ENCODE peak calls at places on chromosomes 12 and 14, in ten cellular contexts. D is mesendoderm; B is cardiac muscle cell; E is naive thymus-derived CD4-positive, alpha-beta T cell; V is fibroblast of lung; P is aorta; H is heart left ventricle; Q is ovary; C is keratinocyte; S is transverse colon. X is an unnamed sample.

GRCh38 chr14:58901826-58902225 is 264.1 kb downstream of the DACT1 start:
- DNase-seq in D (no peak), B (peak; percentile 14), E (no peak), V (no peak), P (no peak), H (no peak), Q (no peak), C (no peak), S (no peak), X (no peak)

GRCh38 chr12:32264995-32265394 is 134.4 kb upstream of the FGD4 start:
- DNase-seq in D (no peak), B (peak; percentile 17), E (no peak), V (no peak), P (no peak), H (no peak), Q (no peak), C (no peak), S (no peak), X (no peak)

GRCh38 chr12:45726594-45727300 is 2.8 kb upstream of the ARID2 start:
- DNase-seq in D (peak; percentile 51), B (peak; percentile 53), E (peak; percentile 23), V (peak; percentile 46), P (peak; percentile 89), H (peak; percentile 53), Q (peak; percentile 68), C (no peak), S (peak; percentile 62), X (peak; percentile 77)

GRCh38 chr14:90429236-90429635 is 32.4 kb downstream of the CALM1 start:
- DNase-seq in D (no peak), B (no peak), E (no peak), V (no peak), P (no peak), H (no peak), Q (no peak), C (no peak), S (no peak), X (no peak)

GRCh38 chr12:32240210-32240609 is 133.6 kb downstream of the BICD1 start:
- DNase-seq in D (no peak), B (no peak), E (no peak), V (peak; percentile 20), P (no peak), H (no peak), Q (no peak), C (no peak), S (no peak), X (no peak)

GRCh38 chr14:104602315-104602932 is 2.1 kb downstream of the TMEM179 start:
- DNase-seq in D (no peak), B (no peak), E (no peak), V (no peak), P (no peak), H (no peak), Q (no peak), C (no peak), S (no peak), X (no peak)

GRCh38 chr12:93853698-93854478 is 176.7 kb downstream of the CRADD start:
- DNase-seq in D (no peak), B (peak; percentile 25), E (no peak), V (no peak), P (no peak), H (no peak), Q (no peak), C (no peak), S (no peak), X (no peak)

GRCh38 chr12:65084579-65084978 is 36.5 kb downstream of the WIF1 start:
- DNase-seq in D (no peak), B (no peak), E (no peak), V (peak; percentile 33), P (no peak), H (no peak), Q (no peak), C (no peak), S (no peak), X (no peak)

GRCh38 chr14:98941481-98941880 is 330.5 kb downstream of the BCL11B start:
- DNase-seq in D (no peak), B (no peak), E (no peak), V (no peak), P (no peak), H (no peak), Q (no peak), C (no peak), S (no peak), X (no peak)

GRCh38 chr14:98937021-98937420 is 335.0 kb downstream of the BCL11B start:
- DNase-seq in D (no peak), B (no peak), E (no peak), V (no peak), P (no peak), H (no peak), Q (no peak), C (no peak), S (no peak), X (no peak)

GRCh38 chr14:98943907-98944306 is 328.1 kb downstream of the BCL11B start:
- DNase-seq in D (no peak), B (no peak), E (no peak), V (no peak), P (no peak), H (no peak), Q (no peak), C (no peak), S (no peak), X (no peak)

GRCh38 chr14:98937712-98938505 is 334.1 kb downstream of the BCL11B start:
- DNase-seq in D (no peak), B (no peak), E (no peak), V (no peak), P (no peak), H (no peak), Q (no peak), C (no peak), S (no peak), X (no peak)

DNA sequence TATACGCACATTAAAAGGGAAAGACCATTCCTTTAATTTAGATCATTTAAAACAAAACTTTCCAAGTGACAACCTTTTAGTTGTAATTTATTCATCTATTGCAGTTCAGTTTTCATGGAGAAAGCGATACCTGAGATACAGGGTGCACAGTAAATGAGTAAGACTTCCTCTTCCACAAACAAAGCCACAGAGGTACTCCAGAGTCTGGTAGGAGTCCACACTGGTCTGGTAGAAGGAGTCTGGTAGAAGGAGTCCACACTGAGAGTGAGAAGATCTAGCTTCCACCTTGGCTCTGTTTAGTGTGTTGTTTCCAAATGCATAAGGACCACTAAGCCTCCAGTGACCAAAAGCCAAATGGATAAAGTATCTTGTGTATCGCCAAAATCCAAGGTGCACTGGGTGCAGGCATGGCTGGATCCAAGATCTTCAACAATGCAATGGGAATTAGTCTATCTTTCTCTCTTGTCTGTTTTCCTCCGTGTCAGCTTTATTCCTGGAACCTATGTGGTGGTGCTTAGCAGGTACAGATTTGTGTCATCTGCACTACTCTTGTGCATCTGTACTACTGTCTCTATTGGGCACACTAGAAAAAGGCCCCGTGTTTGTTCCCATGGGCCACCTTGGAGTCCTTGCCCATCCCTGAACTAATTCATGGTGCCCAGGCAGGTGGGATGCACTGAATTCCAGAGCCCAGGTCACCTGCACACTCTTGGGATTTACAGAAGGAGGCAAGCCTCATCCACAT is 331.1 kb downstream of the BCL11B start:
- DNase-seq in D (no peak), B (no peak), E (no peak), V (no peak), P (no peak), H (no peak), Q (no peak), C (no peak), S (no peak), X (no peak)
- H3K4me1 ChIP-seq in D (no peaks in the 10 kb centered on the region), B (no peaks in the 10 kb centered on the region), E (no peaks in the 10 kb centered on the region), V (no peaks in the 10 kb centered on the region), P (no peaks in the 10 kb centered on the region), H (no peaks in the 10 kb centered on the region), Q (no peaks in the 10 kb centered on the region), C (no peaks in the 10 kb centered on the region), S (no peaks in the 10 kb centered on the region), X (no peaks in the 10 kb centered on the region)

GRCh38 chr14:68638056-68638816 is 154.6 kb downstream of the ZFP36L1 start:
- DNase-seq in D (no peak), B (no peak), E (no peak), V (no peak), P (peak; percentile 40), H (no peak), Q (peak; percentile 20), C (no peak), S (no peak), X (no peak)

GRCh38 chr14:68640293-68640574 is 152.6 kb downstream of the ZFP36L1 start:
- DNase-seq in D (no peak), B (no peak), E (no peak), V (no peak), P (no peak), H (no peak), Q (no peak), C (no peak), S (no peak), X (no peak)

GRCh38 chr14:68639518-68640292 is 153.2 kb downstream of the ZFP36L1 start:
- DNase-seq in D (no peak), B (no peak), E (no peak), V (no peak), P (peak; percentile 62), H (no peak), Q (no peak), C (no peak), S (no peak), X (no peak)

GRCh38 chr14:68637106-68638021 is 155.5 kb downstream of the ZFP36L1 start:
- DNase-seq in D (no peak), B (peak; percentile 87), E (no peak), V (peak; percentile 68), P (peak; percentile 55), H (peak; percentile 73), Q (peak; percentile 13), C (no peak), S (no peak), X (no peak)

DNA sequence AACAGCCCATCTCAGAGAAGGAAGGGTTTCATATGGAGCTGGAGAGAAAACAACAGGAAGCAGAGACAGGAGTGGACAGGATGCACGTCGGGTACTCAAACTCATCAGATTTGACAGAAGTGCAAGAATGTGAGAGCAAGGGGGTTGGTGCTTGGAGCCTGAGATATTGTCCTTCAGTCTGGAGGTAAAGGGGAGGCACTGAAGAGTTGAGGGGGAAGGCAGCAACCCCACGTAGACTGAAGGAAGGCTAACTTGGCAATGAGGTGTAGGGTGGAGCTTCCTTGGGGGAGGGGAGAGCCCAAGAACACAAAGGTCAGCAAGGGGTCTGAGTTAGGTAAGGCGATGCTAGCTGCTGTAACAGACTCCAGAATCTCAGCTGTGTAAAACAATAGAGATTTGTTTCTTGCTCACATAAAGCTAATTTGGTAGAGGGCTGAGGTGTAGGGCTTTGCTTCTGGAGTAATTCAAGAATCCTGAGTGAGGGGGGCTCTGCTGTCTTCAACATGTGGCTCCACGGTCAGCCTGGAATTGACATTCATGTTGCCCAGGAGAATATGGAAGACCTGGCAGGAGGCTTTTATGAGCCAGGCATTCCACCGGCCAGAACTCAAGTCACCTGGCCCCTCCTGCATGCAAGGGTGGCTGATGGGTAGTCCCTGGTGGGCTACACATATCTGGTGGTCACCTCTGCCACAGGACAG is 153.9 kb downstream of the ZFP36L1 start:
- DNase-seq in D (no peak), B (peak; percentile 39), E (no peak), V (no peak), P (peak; percentile 30), H (no peak), Q (no peak), C (no peak), S (no peak), X (no peak)
- H3K4me1 ChIP-seq in D (peaks cover 13% of the 10 kb centered on the region), B (peaks cover 48% of the 10 kb centered on the region), E (no peaks in the 10 kb centered on the region), V (peaks cover 13% of the 10 kb centered on the region), P (no peaks in the 10 kb centered on the region), H (peaks cover 35% of the 10 kb centered on the region), Q (peaks cover 10% of the 10 kb centered on the region), C (peaks cover 10% of the 10 kb centered on the region), S (peaks cover 32% of the 10 kb centered on the region), X (no peaks in the 10 kb centered on the region)

DNA sequence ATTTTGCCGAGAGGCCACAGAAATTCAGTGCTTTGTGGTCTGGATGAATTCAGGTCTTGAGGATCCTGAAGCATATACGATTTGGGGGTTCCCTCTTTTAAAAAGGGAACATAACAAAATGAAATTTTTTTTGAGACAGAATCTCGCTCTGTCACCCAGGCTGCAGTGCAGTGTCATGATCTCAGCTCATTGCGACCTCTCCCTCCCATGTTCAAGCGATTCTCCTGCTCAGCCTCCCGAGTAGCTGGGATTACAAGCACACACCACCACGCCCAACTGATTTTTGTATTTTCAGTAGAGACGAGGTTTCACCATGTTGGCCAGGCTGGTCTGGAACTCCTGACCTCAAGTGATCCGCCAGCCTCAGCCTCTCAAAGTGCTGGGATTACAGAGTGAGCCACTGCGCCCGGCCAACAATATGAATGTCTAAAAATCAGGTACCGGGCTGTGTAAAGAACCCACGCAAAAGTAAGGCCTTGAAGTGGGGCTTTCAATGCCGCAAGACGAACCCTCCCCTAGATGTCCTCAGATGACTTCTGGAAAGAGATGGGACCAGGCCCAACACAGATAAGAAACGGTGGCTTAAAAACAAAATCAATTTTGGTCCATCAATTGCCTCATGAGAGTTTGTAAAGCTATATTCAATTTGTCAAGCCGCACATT is 30.0 kb downstream of the TESC start:
- DNase-seq in D (no peak), B (no peak), E (no peak), V (no peak), P (peak; percentile 10), H (no peak), Q (no peak), C (no peak), S (no peak), X (no peak)
- H3K4me1 ChIP-seq in D (no peaks in the 10 kb centered on the region), B (peaks cover 29% of the 10 kb centered on the region), E (peaks cover 3% of the 10 kb centered on the region), V (no peaks in the 10 kb centered on the region), P (no peaks in the 10 kb centered on the region), H (peaks cover 49% of the 10 kb centered on the region), Q (peaks cover 3% of the 10 kb centered on the region), C (no peaks in the 10 kb centered on the region), S (no peaks in the 10 kb centered on the region), X (no peaks in the 10 kb centered on the region)

GRCh38 chr14:52923902-52924575 is 26.8 kb downstream of the FERMT2 start:
- DNase-seq in D (peak; percentile 90), B (no peak), E (no peak), V (no peak), P (no peak), H (no peak), Q (no peak), C (no peak), S (no peak), X (no peak)
- H3K4me1 ChIP-seq in D (peaks cover 36% of the 10 kb centered on the region), B (peaks cover 32% of the 10 kb centered on the region), E (peaks cover 6% of the 10 kb centered on the region), V (peaks cover 30% of the 10 kb centered on the region), P (peaks cover 21% of the 10 kb centered on the region), H (peaks cover 70% of the 10 kb centered on the region), Q (peaks cover 24% of the 10 kb centered on the region), C (peaks cover 3% of the 10 kb centered on the region), S (peaks cover 78% of the 10 kb centered on the region), X (peaks cover 20% of the 10 kb centered on the region)

X was measured in mucosa of descending colon.